ENCODE peak calls at places on chromosomes 11 and 22, in ten cellular contexts. X, V, B, J, G, Y, L, U, S and M are unnamed samples.

GRCh38 chr11:123579482-123579812 is 75.0 kb downstream of the SCN3B start:
- DNase-seq in S (no peak), J (no peak), G (no peak), B (no peak), U (no peak), L (no peak), V (no peak), X (no peak), Y (no peak), M (no peak)

GRCh38 chr22:37609240-37610152 is 862 bp downstream of the GGA1 start:
- DNase-seq in L (no peak), U (no peak), Y (no peak), V (no peak), B (peak; percentile 38), J (no peak), G (no peak), S (no peak), X (no peak), M (no peak)

GRCh38 chr11:29481721-29482120 is 535.1 kb downstream of the KCNA4 start:
- DNase-seq in G (no peak), B (no peak), U (no peak), S (no peak), Y (no peak), J (no peak), V (no peak), L (no peak), X (no peak), M (no peak)

GRCh38 chr11:75677275-75677674 is 8.4 kb upstream of the MAP6 start:
- DNase-seq in J (no peak), S (no peak), U (no peak), X (no peak), B (no peak), G (no peak), V (no peak), Y (no peak), L (no peak), M (no peak)

GRCh38 chr22:42500164-42500835 is 19.3 kb downstream of the RRP7A start:
- DNase-seq in U (peak; percentile 67), B (peak; percentile 91), V (peak; percentile 82), J (no peak), Y (peak; percentile 92), L (peak; percentile 65), G (peak; percentile 41), X (peak; percentile 91), S (peak; percentile 37), M (peak; percentile 33)

GRCh38 chr11:71115770-71116434 is 136.5 kb downstream of the SHANK2 start:
- DNase-seq in X (no peak), U (no peak), S (no peak), L (no peak), J (no peak), B (no peak), Y (no peak), V (no peak), G (no peak), M (no peak)

GRCh38 chr22:44279059-44279340 is 33.8 kb downstream of the SHISAL1 start:
- DNase-seq in G (no peak), S (no peak), J (no peak), U (no peak), Y (no peak), X (no peak), B (no peak), L (no peak), V (no peak), M (no peak)

GRCh38 chr22:50485221-50486131 is 1.2 kb upstream of the MIOX start:
- DNase-seq in U (no peak), S (no peak), G (no peak), L (no peak), B (no peak), V (no peak), X (no peak), J (no peak), Y (no peak), M (no peak)

GRCh38 chr11:114066046-114066648 is 6.6 kb downstream of the ZBTB16 start:
- DNase-seq in J (no peak), V (no peak), S (no peak), U (no peak), X (no peak), B (no peak), L (no peak), G (no peak), Y (no peak), M (no peak)

GRCh38 chr11:121336279-121336947 is 43.8 kb downstream of the SC5D start:
- DNase-seq in S (no peak), Y (no peak), V (no peak), B (no peak), G (no peak), L (no peak), X (no peak), J (no peak), U (no peak), M (no peak)

GRCh38 chr11:128246364-128247234 is 340.8 kb downstream of the ETS1 start:
- DNase-seq in U (no peak), J (no peak), L (no peak), Y (no peak), S (no peak), X (no peak), V (no peak), B (no peak), G (no peak), M (no peak)

GRCh38 chr22:20027966-20028854 is 7.3 kb downstream of the TANGO2 start:
- DNase-seq in S (peak; percentile 22), U (no peak), G (no peak), B (no peak), J (no peak), Y (no peak), V (no peak), L (no peak), X (no peak), M (no peak)
- H3K36me3 ChIP-seq in S (peaks cover 3% of the 10 kb centered on the region), U (peaks cover 9% of the 10 kb centered on the region), G (no peaks in the 10 kb centered on the region), B (no peaks in the 10 kb centered on the region), J (no peaks in the 10 kb centered on the region), Y (no peaks in the 10 kb centered on the region), V (peaks cover 3% of the 10 kb centered on the region), L (no peaks in the 10 kb centered on the region), X (peaks cover 8% of the 10 kb centered on the region), M (peaks cover 3% of the 10 kb centered on the region)

DNA sequence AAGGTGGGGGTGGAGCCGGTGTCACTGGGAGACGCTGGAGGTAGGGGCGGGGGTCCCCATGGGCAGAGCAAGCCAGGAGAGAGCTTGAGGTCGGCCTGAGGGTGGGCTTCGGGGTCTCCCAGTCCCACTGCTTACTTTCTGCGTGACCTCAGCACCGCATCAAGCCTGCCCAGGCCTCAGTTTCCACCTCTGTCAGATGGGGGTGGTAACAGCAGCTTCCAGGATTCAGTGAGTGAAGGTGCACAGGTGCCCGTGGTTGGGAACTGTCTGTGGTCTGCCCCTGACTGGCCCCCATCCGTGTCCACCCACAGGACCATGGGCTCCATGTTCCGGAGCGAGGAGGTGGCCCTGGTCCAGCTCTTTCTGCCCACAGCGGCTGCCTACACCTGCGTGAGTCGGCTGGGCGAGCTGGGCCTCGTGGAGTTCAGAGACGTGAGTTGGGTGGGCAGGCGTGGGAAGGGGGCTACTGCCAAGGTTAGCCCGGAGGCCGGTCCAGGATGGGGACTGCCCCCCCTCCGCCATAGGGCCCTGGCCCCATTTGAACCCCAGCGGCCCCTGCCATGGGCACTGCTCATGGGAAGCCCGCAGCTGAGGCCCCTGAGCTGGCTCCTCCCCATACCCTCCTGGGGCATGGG is 2.2 kb downstream of the TCIRG1 start:
- DNase-seq in V (no peak), Y (no peak), S (no peak), X (no peak), L (no peak), G (no peak), B (no peak), U (no peak), J (no peak), M (no peak)
- H3K4me3 ChIP-seq in V (peak overlapping the region; percentile 92), Y (peak overlapping the region; percentile 74), S (peak overlapping the region; percentile 63), X (peak overlapping the region; percentile 77), L (peak overlapping the region; percentile 29), G (peak overlapping the region; percentile 76), B (no peak overlapping the region), U (no peak overlapping the region), J (peak overlapping the region; percentile 72), M (peak overlapping the region; percentile 78)

GRCh38 chr11:68593441-68593840 is 90.9 kb upstream of the GAL start:
- DNase-seq in V (no peak), G (no peak), B (no peak), X (no peak), L (no peak), Y (no peak), U (no peak), S (no peak), J (no peak), M (no peak)

GRCh38 chr11:68594123-68594522 is 90.2 kb upstream of the GAL start:
- DNase-seq in Y (no peak), U (no peak), S (no peak), X (no peak), L (no peak), G (no peak), B (no peak), V (no peak), J (no peak), M (no peak)

GRCh38 chr11:68584991-68585524 is 99.3 kb upstream of the GAL start:
- DNase-seq in G (no peak), Y (no peak), B (peak; percentile 50), S (no peak), X (no peak), V (no peak), U (no peak), J (no peak), L (no peak), M (no peak)

GRCh38 chr11:68591719-68592118 is 92.6 kb upstream of the GAL start:
- DNase-seq in X (no peak), L (no peak), B (no peak), G (no peak), Y (no peak), J (no peak), S (no peak), V (no peak), U (no peak), M (no peak)

DNA sequence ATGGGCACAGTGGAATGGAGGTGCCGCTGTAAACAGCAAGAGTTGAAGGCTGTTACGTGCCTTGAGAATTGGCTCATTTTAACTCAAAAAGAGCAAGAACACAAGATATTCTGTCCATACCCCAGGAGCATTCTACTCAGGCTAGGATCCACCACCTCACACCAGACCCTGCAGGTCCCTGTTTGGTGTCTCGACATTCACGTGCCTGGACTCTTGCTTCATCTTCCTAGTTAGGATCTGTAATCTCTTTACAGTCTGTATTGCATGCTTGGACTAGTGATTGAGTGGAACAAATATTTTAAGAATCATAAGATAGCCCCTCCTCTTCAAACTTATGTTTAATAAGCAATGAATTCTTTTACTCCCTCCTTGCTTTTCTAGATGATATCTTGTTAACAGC is 94.5 kb upstream of the GAL start:
- DNase-seq in Y (no peak), X (no peak), B (no peak), J (no peak), L (no peak), V (no peak), G (no peak), S (no peak), U (no peak), M (no peak)
- H3K36me3 ChIP-seq in Y (peaks cover 68% of the 10 kb centered on the region), X (peaks cover 27% of the 10 kb centered on the region), B (peaks cover 7% of the 10 kb centered on the region), J (peaks cover 27% of the 10 kb centered on the region), L (peaks cover 27% of the 10 kb centered on the region), V (peaks cover 76% of the 10 kb centered on the region), G (peaks cover 41% of the 10 kb centered on the region), S (peaks cover 19% of the 10 kb centered on the region), U (peaks cover 56% of the 10 kb centered on the region), M (peaks cover 76% of the 10 kb centered on the region)

DNA sequence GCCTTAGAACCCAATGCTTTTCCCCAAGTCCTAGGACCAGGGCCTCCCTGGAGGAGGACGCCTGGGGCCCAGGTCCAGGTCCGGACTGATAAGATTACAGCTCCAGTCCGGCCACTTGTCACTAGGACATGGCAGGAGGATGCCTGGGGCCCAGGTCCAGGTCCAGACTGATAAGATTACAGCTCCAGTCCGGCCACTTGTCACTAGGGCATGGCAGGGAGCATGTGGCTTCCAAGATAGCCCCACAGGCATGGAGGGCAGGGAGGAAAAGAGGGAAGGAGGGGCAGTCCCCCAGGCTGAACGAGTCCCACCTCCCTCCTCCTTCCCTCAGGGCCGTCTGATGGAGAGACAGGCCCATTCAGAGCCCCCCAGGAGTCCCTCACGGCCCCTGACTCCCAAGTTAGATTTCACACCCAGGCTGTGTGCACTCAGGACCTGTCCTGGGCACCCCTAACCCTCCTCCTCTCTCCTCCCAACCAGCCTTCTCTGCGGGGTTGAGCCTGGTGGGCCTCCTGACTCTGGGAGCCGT is 1.9 kb downstream of the TSPAN32 start:
- DNase-seq in G (no peak), V (no peak), Y (no peak), X (peak; percentile 66), L (no peak), J (no peak), S (no peak), U (no peak), B (peak; percentile 34), M (no peak)
- H3K4me3 ChIP-seq in G (no peak overlapping the region), V (peak overlapping the region; percentile 71), Y (no peak overlapping the region), X (peak overlapping the region; percentile 51), L (no peak overlapping the region), J (no peak overlapping the region), S (no peak overlapping the region), U (no peak overlapping the region), B (no peak overlapping the region), M (no peak overlapping the region)